ENCODE peak calls at places on chromosomes 2 and 18, in six cellular contexts. W, H, R, G, C and D are unnamed samples.

GRCh38 chr2:204315236-204315662 is 230.0 kb upstream of the PARD3B start:
- DNase-seq in C (peak), H (no peak), G (no peak), R (no peak), W (no peak), D (no peak)

GRCh38 chr2:64196986-64197385 is 52.8 kb upstream of the PELI1 start:
- DNase-seq in R (peak), C (no peak), H (no peak), W (no peak), G (no peak), D (no peak)

GRCh38 chr2:230749111-230749510 is 36.5 kb downstream of the CAB39 start:
- DNase-seq in C (no peak), R (no peak), G (no peak), W (no peak), H (no peak), D (no peak)

GRCh38 chr2:37615808-37616673 is 55.4 kb downstream of the CDC42EP3 start:
- DNase-seq in H (peak), C (no peak), G (no peak), W (no peak), R (no peak), D (peak)

GRCh38 chr2:54907663-54908062 is 142.6 kb downstream of the RTN4 start:
- DNase-seq in H (no peak), C (no peak), R (no peak), G (no peak), W (no peak), D (no peak)

GRCh38 chr2:215713393-215713792 is 277.5 kb upstream of the FN1 start:
- DNase-seq in W (no peak), C (no peak), G (no peak), R (no peak), H (peak), D (no peak)

GRCh38 chr18:40867452-40867851 is 1087.6 kb upstream of the PIK3C3 start:
- DNase-seq in C (no peak), W (no peak), H (no peak), G (no peak), R (no peak), D (no peak)

GRCh38 chr2:46299365-46300263 is 2.4 kb downstream of the EPAS1 start:
- DNase-seq in C (peak), W (no peak), H (peak), G (peak), R (peak), D (peak)

GRCh38 chr18:13440277-13441248 is 222.0 kb downstream of the LDLRAD4 start:
- DNase-seq in C (peak), H (no peak), W (no peak), G (no peak), R (no peak), D (no peak)

GRCh38 chr18:44180683-44181082 is 500.0 kb upstream of the SETBP1 start:
- DNase-seq in H (no peak), W (peak), R (no peak), C (no peak), G (no peak), D (no peak)

GRCh38 chr2:20439503-20439902 is 7.4 kb upstream of the RHOB start:
- DNase-seq in R (no peak), C (peak), H (no peak), W (no peak), G (no peak), D (peak)

GRCh38 chr2:42457011-42457410 is 36.8 kb downstream of the KCNG3 start:
- DNase-seq in W (no peak), G (no peak), H (no peak), R (peak), C (no peak), D (no peak)

GRCh38 chr18:31203086-31203793 is 40.6 kb upstream of the DSC1 start:
- DNase-seq in G (no peak), C (no peak), W (no peak), H (no peak), R (no peak), D (no peak)

GRCh38 chr2:192675640-192676039 is 480.9 kb upstream of the TMEFF2 start:
- DNase-seq in R (no peak), H (no peak), C (no peak), G (no peak), W (no peak), D (no peak)

GRCh38 chr2:241796610-241797138 is 12.3 kb upstream of the NEU4 start:
- DNase-seq in C (no peak), H (no peak), W (no peak), R (no peak), G (no peak), D (peak)

GRCh38 chr2:65687614-65688013 is 255.2 kb upstream of the SPRED2 start:
- DNase-seq in R (no peak), G (no peak), W (peak), C (no peak), H (no peak), D (no peak)

GRCh38 chr2:10414591-10414990 is 33.5 kb downstream of the ODC1 start:
- DNase-seq in W (no peak), H (no peak), C (no peak), R (no peak), G (no peak), D (no peak)

GRCh38 chr2:74502720-74503505 is 3.5 kb upstream of the LBX2 start:
- DNase-seq in H (peak), C (peak), R (peak), G (peak), W (peak), D (peak)

GRCh38 chr2:220847587-220847986 is 724.5 kb downstream of the EPHA4 start:
- DNase-seq in C (no peak), G (no peak), R (no peak), W (no peak), H (no peak), D (no peak)

GRCh38 chr2:174788291-174788929 is 24.1 kb upstream of the CHRNA1 start:
- DNase-seq in R (peak), H (no peak), G (no peak), W (no peak), C (no peak), D (no peak)

GRCh38 chr2:854460-854859 is 96.2 kb upstream of the SNTG2 start:
- DNase-seq in W (no peak), H (no peak), G (no peak), C (peak), R (peak), D (no peak)

GRCh38 chr2:241670333-241671110 is 16.1 kb downstream of the DTYMK start:
- DNase-seq in H (no peak), R (no peak), G (no peak), C (no peak), W (no peak), D (no peak)

GRCh38 chr2:28401948-28402550 is 9.4 kb downstream of the FOSL2 start:
- DNase-seq in H (no peak), R (no peak), W (no peak), G (no peak), C (no peak), D (no peak)

GRCh38 chr18:59502222-59502898 is 143.3 kb upstream of the LMAN1 start:
- DNase-seq in G (no peak), W (no peak), R (no peak), H (no peak), C (peak), D (no peak)

GRCh38 chr2:24077879-24078278 is 1.8 kb upstream of the SF3B6 start:
- DNase-seq in C (no peak), W (no peak), G (no peak), R (no peak), H (no peak), D (no peak)

GRCh38 chr2:29562896-29563295 is 358.5 kb downstream of the ALK start:
- DNase-seq in W (no peak), H (no peak), G (no peak), C (no peak), R (no peak), D (no peak)

GRCh38 chr2:82139979-82140611 is 1835.5 kb upstream of the LRRTM1 start:
- DNase-seq in H (no peak), R (no peak), C (peak), W (no peak), G (no peak), D (no peak)

GRCh38 chr2:192016265-192016664 is 169.4 kb upstream of the CAVIN2 start:
- DNase-seq in H (no peak), C (no peak), W (no peak), G (no peak), R (no peak), D (no peak)

GRCh38 chr2:27285481-27285880 is 3.3 kb downstream of the TRIM54 start:
- DNase-seq in R (no peak), G (no peak), W (no peak), C (no peak), H (no peak), D (no peak)

GRCh38 chr2:128380061-128380889 is 61.6 kb upstream of the HS6ST1 start:
- DNase-seq in R (no peak), W (no peak), G (no peak), C (no peak), H (no peak), D (no peak)

GRCh38 chr18:12406376-12407111 is 1.2 kb upstream of the PRELID3A start:
- DNase-seq in H (no peak), R (no peak), G (no peak), W (no peak), C (no peak), D (no peak)

GRCh38 chr2:236369606-236370005 is 105.4 kb upstream of the ASB18 start:
- DNase-seq in H (no peak), C (no peak), G (no peak), W (no peak), R (peak), D (no peak)

GRCh38 chr2:39512941-39513340 is 75.9 kb upstream of the MAP4K3 start:
- DNase-seq in G (no peak), W (no peak), C (no peak), R (no peak), H (peak), D (no peak)

GRCh38 chr18:63213331-63213900 is 106.2 kb downstream of the BCL2 start:
- DNase-seq in H (no peak), C (no peak), R (no peak), G (no peak), W (no peak), D (no peak)

GRCh38 chr2:233442028-233442310 is 87.7 kb downstream of the DGKD start:
- DNase-seq in R (no peak), H (no peak), C (no peak), W (no peak), G (no peak), D (no peak)

GRCh38 chr2:230874876-230875275 is 10.1 kb downstream of the ITM2C start:
- DNase-seq in W (no peak), C (no peak), H (no peak), G (no peak), R (no peak), D (no peak)

GRCh38 chr2:196513796-196514526 is 125.6 kb upstream of the CCDC150 start:
- DNase-seq in W (no peak), R (no peak), G (no peak), H (no peak), C (no peak), D (no peak)

DNA sequence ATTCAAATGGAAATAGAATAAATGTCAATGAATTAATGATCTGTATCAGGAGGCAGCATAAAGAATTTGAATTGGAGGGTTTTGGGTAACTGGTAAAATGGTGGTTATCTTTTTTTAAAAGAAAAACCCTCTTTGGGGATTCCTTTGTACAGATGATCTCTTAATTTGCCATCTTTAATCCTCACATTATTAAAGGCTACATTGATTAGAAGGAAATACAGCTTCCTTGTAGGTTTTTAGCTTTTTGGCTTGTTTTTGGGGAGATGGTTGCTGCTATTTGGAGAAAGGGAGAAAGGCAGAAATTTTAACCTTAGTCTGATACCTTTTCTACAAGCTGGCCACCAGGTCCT is 600 bp upstream of the MAPRE2 start:
- DNase-seq in R (no peak), C (no peak), G (no peak), H (no peak), W (no peak), D (no peak)
- H3K4me3 ChIP-seq in R (peak), C (no peak), G (peak), H (no peak), W (peak), D (peak)

GRCh38 chr2:50398101-50398500 is 633.8 kb downstream of the NRXN1 start:
- DNase-seq in R (no peak), G (no peak), C (no peak), W (no peak), H (no peak), D (no peak)

GRCh38 chr2:50401772-50402653 is 629.9 kb downstream of the NRXN1 start:
- DNase-seq in R (peak), G (no peak), C (peak), W (no peak), H (peak), D (no peak)

DNA sequence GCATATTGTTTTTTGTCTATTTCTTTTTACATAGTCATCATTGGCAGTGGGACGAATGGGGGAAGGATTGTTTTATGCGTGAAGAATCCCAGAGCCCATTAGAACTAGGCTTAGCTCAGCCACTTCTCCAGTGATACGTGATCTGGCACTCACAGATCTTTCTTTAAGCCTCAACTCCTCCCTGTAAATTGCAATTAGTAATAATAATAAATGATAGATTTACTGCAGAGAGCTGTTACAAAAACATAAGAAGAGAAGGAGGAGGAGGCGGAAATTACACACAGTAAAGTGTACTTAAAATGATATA is 629.3 kb downstream of the NRXN1 start:
- DNase-seq in H (no peak), C (no peak), R (no peak), W (no peak), G (no peak), D (no peak)
- TF ChIP-seq CTCF in H (no peak), C (no peak), R (no peak), W (no peak), G (no peak), D (peak)

DNA sequence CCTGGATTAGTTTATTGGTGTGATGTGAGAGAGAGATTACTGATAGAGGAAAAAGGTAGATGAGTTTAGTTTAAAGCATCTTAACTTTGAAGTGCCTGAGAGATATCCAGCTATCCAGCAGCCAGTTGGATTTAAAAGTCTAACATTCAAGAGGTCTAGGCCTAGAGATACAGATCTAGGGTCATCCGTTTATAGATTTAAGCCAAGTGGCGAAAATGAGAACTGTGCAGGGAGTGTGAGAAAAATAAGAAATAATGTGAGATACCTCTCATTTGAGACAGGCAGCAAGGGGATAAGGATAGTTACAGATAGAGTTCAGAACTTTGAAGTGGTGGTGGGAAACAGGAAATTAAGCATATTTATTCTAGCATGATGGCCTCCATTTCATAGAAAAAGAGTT is 5.3 kb upstream of the ORC2 start:
- DNase-seq in G (no peak), W (no peak), H (no peak), R (no peak), C (no peak), D (no peak)
- H3K27ac ChIP-seq in G (no peak), W (no peak), H (no peak), R (no peak), C (no peak), D (no peak)

GRCh38 chr18:78980279-78980771 is 707 bp downstream of the SALL3 start:
- DNase-seq in H (no peak), C (no peak), G (no peak), R (no peak), W (no peak), D (no peak)
- H3K4me3 ChIP-seq in H (no peak), C (no peak), G (no peak), R (peak), W (no peak), D (peak)